ENCODE peak calls at places on chromosomes 1 and 21, in four cellular contexts. One of them, this sample, is unnamed.

GRCh38 chr1:160619742-160620277 is 27.0 kb downstream of the SLAMF1 start:
- DNase-seq in heart right ventricle: no peak
- DNase-seq in fibroblast of the aortic adventitia: no peak
- DNase-seq in astrocyte: no peak
- DNase-seq in this sample: no peak

GRCh38 chr1:224116131-224116530 is 2.2 kb downstream of the FBXO28 start:
- DNase-seq in fibroblast of the aortic adventitia: peak; percentile 70
- DNase-seq in heart right ventricle: no peak
- DNase-seq in astrocyte: peak; percentile 51
- DNase-seq in this sample: no peak

GRCh38 chr1:196425513-196425912 is 182.7 kb downstream of the KCNT2 start:
- DNase-seq in heart right ventricle: no peak
- DNase-seq in astrocyte: no peak
- DNase-seq in fibroblast of the aortic adventitia: no peak
- DNase-seq in this sample: no peak

GRCh38 chr1:186082235-186082937 is 292.7 kb downstream of the TPR start:
- DNase-seq in astrocyte: peak; percentile 36
- DNase-seq in heart right ventricle: peak; percentile 88
- DNase-seq in fibroblast of the aortic adventitia: no peak
- DNase-seq in this sample: peak; percentile 49

GRCh38 chr1:221696045-221696444 is 45.8 kb downstream of the DUSP10 start:
- DNase-seq in astrocyte: peak; percentile 62
- DNase-seq in fibroblast of the aortic adventitia: peak; percentile 22
- DNase-seq in heart right ventricle: no peak
- DNase-seq in this sample: no peak

GRCh38 chr1:10561955-10562354 is 87.2 kb downstream of the PEX14 start:
- DNase-seq in astrocyte: no peak
- DNase-seq in fibroblast of the aortic adventitia: no peak
- DNase-seq in heart right ventricle: no peak
- DNase-seq in this sample: no peak

GRCh38 chr1:226001852-226002666 is 2.9 kb upstream of the SDE2 start:
- DNase-seq in heart right ventricle: peak; percentile 86
- DNase-seq in astrocyte: no peak
- DNase-seq in fibroblast of the aortic adventitia: peak; percentile 54
- DNase-seq in this sample: no peak

GRCh38 chr21:26717146-26717739 is 128.0 kb downstream of the ADAMTS1 start:
- DNase-seq in astrocyte: no peak
- DNase-seq in fibroblast of the aortic adventitia: peak; percentile 53
- DNase-seq in heart right ventricle: no peak
- DNase-seq in this sample: no peak

GRCh38 chr1:173210716-173211231 is 3.6 kb upstream of the TNFSF4 start:
- DNase-seq in fibroblast of the aortic adventitia: no peak
- DNase-seq in heart right ventricle: no peak
- DNase-seq in astrocyte: no peak
- DNase-seq in this sample: no peak

GRCh38 chr1:54842963-54843362 is 41.8 kb upstream of the TTC22 start:
- DNase-seq in fibroblast of the aortic adventitia: no peak
- DNase-seq in astrocyte: no peak
- DNase-seq in heart right ventricle: no peak
- DNase-seq in this sample: no peak

DNA sequence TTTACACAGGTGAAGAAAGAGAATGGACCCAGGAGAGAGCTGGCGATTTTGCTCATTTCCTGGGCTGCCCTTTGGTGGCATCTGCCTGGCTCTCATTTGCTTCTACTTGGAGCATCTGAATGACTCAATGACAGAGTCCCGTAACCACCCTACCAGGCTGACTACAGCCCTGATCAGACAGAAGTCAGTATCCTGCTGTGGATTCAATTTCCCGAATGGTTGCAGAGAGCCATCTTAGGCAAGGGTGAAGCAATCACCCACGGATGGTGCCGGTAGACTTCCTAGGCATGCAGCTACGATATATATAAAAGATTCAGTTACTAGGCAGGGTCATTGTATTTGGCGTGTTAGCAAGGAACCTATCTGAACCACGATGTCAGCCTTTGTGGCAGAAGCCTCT is 10.2 kb downstream of the AJAP1 start:
- DNase-seq in astrocyte: no peak
- DNase-seq in fibroblast of the aortic adventitia: no peak
- DNase-seq in heart right ventricle: no peak
- DNase-seq in this sample: no peak
- H3K4me3 ChIP-seq in astrocyte: no peak overlapping the region
- H3K4me3 ChIP-seq in fibroblast of the aortic adventitia: no peak overlapping the region
- H3K4me3 ChIP-seq in heart right ventricle: no peak overlapping the region
- H3K4me3 ChIP-seq in this sample: no peak overlapping the region

DNA sequence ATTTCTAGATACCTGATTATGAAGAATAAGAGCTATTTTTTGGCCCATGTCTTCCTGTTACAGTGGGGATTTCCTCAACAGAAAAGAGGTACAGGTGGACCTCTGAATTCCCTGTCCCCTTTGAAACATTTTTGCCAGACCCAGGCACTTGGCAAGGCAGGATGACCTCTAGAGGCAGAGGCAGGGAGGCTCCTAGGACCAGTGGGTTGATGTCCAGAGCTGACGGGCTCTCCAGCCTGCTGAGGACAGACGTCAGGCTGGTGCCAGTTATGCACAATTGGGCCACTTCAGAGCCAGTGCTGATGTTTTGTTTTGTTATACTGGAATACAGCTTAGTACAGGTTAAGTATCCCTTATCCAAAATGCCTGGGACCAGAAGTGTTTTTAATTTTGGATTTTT is 18.5 kb upstream of the A3GALT2 start:
- DNase-seq in heart right ventricle: no peak
- DNase-seq in astrocyte: no peak
- DNase-seq in fibroblast of the aortic adventitia: no peak
- DNase-seq in this sample: no peak
- TF ChIP-seq CTCF in heart right ventricle: peak; percentile 19
- TF ChIP-seq CTCF in astrocyte: peak; percentile 5
- TF ChIP-seq CTCF in fibroblast of the aortic adventitia: peak; percentile 24
- TF ChIP-seq CTCF in this sample: no peak

GRCh38 chr1:39564941-39565340 is 11.6 kb downstream of the PABPC4 start:
- DNase-seq in heart right ventricle: no peak
- DNase-seq in astrocyte: no peak
- DNase-seq in fibroblast of the aortic adventitia: no peak
- DNase-seq in this sample: no peak
- H3K4me3 ChIP-seq in heart right ventricle: no peak overlapping the region
- H3K4me3 ChIP-seq in astrocyte: no peak overlapping the region
- H3K4me3 ChIP-seq in fibroblast of the aortic adventitia: no peak overlapping the region
- H3K4me3 ChIP-seq in this sample: no peak overlapping the region

GRCh38 chr1:99956755-99957154 is 13.0 kb upstream of the SLC35A3 start:
- DNase-seq in heart right ventricle: no peak
- DNase-seq in astrocyte: no peak
- DNase-seq in fibroblast of the aortic adventitia: peak; percentile 48
- DNase-seq in this sample: peak; percentile 64
- TF ChIP-seq CTCF in heart right ventricle: no peak
- TF ChIP-seq CTCF in astrocyte: no peak
- TF ChIP-seq CTCF in fibroblast of the aortic adventitia: peak; percentile 31
- TF ChIP-seq CTCF in this sample: peak; percentile 34

GRCh38 chr1:27367160-27367650 is 444 bp upstream of the MAP3K6 start:
- DNase-seq in astrocyte: no peak
- DNase-seq in fibroblast of the aortic adventitia: no peak
- DNase-seq in heart right ventricle: no peak
- DNase-seq in this sample: no peak
- H3K4me3 ChIP-seq in astrocyte: peak overlapping the region; percentile 70
- H3K4me3 ChIP-seq in fibroblast of the aortic adventitia: peak overlapping the region; percentile 81
- H3K4me3 ChIP-seq in heart right ventricle: peak overlapping the region; percentile 86
- H3K4me3 ChIP-seq in this sample: peak overlapping the region; percentile 83

GRCh38 chr1:204977327-204977726 is 65.7 kb upstream of the CNTN2 start:
- DNase-seq in astrocyte: no peak
- DNase-seq in heart right ventricle: no peak
- DNase-seq in fibroblast of the aortic adventitia: no peak
- DNase-seq in this sample: no peak

GRCh38 chr1:204975021-204975420 is 68.0 kb upstream of the CNTN2 start:
- DNase-seq in heart right ventricle: no peak
- DNase-seq in fibroblast of the aortic adventitia: no peak
- DNase-seq in astrocyte: no peak
- DNase-seq in this sample: no peak

GRCh38 chr1:204976666-204977065 is 66.3 kb upstream of the CNTN2 start:
- DNase-seq in heart right ventricle: no peak
- DNase-seq in fibroblast of the aortic adventitia: no peak
- DNase-seq in astrocyte: no peak
- DNase-seq in this sample: no peak

GRCh38 chr1:204974326-204974725 is 68.7 kb upstream of the CNTN2 start:
- DNase-seq in heart right ventricle: no peak
- DNase-seq in fibroblast of the aortic adventitia: no peak
- DNase-seq in astrocyte: no peak
- DNase-seq in this sample: no peak

GRCh38 chr1:204975568-204976235 is 67.3 kb upstream of the CNTN2 start:
- DNase-seq in astrocyte: no peak
- DNase-seq in heart right ventricle: peak; percentile 44
- DNase-seq in fibroblast of the aortic adventitia: peak; percentile 46
- DNase-seq in this sample: no peak
- TF ChIP-seq CTCF in astrocyte: peak; percentile 77
- TF ChIP-seq CTCF in heart right ventricle: peak; percentile 76
- TF ChIP-seq CTCF in fibroblast of the aortic adventitia: peak; percentile 91
- TF ChIP-seq CTCF in this sample: peak; percentile 87